ENCODE peak calls at places on chromosomes 5 and 9, in five cellular contexts. A is T-helper 17 cell, E is NCI-H2081, V is Calu3, R is skeletal muscle cell. W is an unnamed sample.

GRCh38 chr9:37452611-37453010 is 12.6 kb downstream of the ZBTB5 start:
- DNase-seq in R (no peak), E (no peak), V (no peak), A (no peak), W (no peak)

GRCh38 chr5:94745786-94746730 is 127.6 kb downstream of the SLF1 start:
- DNase-seq in E (no peak), R (no peak), A (no peak), V (no peak), W (no peak)

GRCh38 chr9:136923881-136924280 is 20.7 kb downstream of the FBXW5 start:
- DNase-seq in V (no peak), R (no peak), A (no peak), E (no peak), W (peak)

GRCh38 chr5:37722236-37723146 is 117.3 kb downstream of the GDNF start:
- DNase-seq in A (no peak), R (peak), V (no peak), E (no peak), W (peak)

GRCh38 chr9:7284517-7284916 is 515.1 kb downstream of the DMAC1 start:
- DNase-seq in A (no peak), V (no peak), R (no peak), E (no peak), W (no peak)

GRCh38 chr5:165457854-165458481 is 1952.5 kb downstream of the MAT2B start:
- DNase-seq in V (peak), R (peak), E (peak), A (no peak), W (peak)

GRCh38 chr9:135662758-135663450 is at the start of gene LCN9:
- DNase-seq in R (peak), E (no peak), A (no peak), V (no peak), W (no peak)

GRCh38 chr9:72589684-72590555 is 68.5 kb downstream of the TMC1 start:
- DNase-seq in V (no peak), E (no peak), R (no peak), A (no peak), W (no peak)

GRCh38 chr5:166551384-166551783 is 1740.1 kb upstream of the WWC1 start:
- DNase-seq in R (no peak), V (no peak), E (no peak), A (no peak), W (no peak)

GRCh38 chr5:67806647-67807046 is 408.9 kb upstream of the PIK3R1 start:
- DNase-seq in R (no peak), A (no peak), E (no peak), V (no peak), W (no peak)

GRCh38 chr9:115814081-115814480 is 339.5 kb upstream of the PAPPA start:
- DNase-seq in E (no peak), A (no peak), V (no peak), R (no peak), W (no peak)

GRCh38 chr9:131397100-131397790 is 3.4 kb downstream of the PRRC2B start:
- DNase-seq in E (no peak), A (no peak), V (no peak), R (no peak), W (peak)

GRCh38 chr5:177447066-177447610 is 524 bp downstream of the PRR7 start:
- DNase-seq in R (no peak), E (peak), V (peak), A (peak), W (peak)

GRCh38 chr5:110477923-110478322 is 248.5 kb downstream of the TMEM232 start:
- DNase-seq in E (no peak), A (no peak), V (no peak), R (peak), W (no peak)

GRCh38 chr5:32074401-32074800 is 99.7 kb downstream of the GOLPH3 start:
- DNase-seq in V (no peak), E (no peak), R (no peak), A (no peak), W (peak)

GRCh38 chr5:78653969-78654368 is 5.4 kb upstream of the LHFPL2 start:
- DNase-seq in E (no peak), V (no peak), A (no peak), R (no peak), W (no peak)

GRCh38 chr5:25190521-25191000 is 545.8 kb upstream of the CDH10 start:
- DNase-seq in E (no peak), V (no peak), R (no peak), A (no peak), W (no peak)

GRCh38 chr9:129272348-129273025 is 94.4 kb upstream of the IER5L start:
- DNase-seq in A (no peak), E (no peak), R (no peak), V (no peak), W (no peak)

GRCh38 chr9:131037336-131038255 is 28.6 kb downstream of the LAMC3 start:
- DNase-seq in A (no peak), R (no peak), E (no peak), V (no peak), W (no peak)

GRCh38 chr9:82419827-82420486 is 431.4 kb downstream of the SPATA31D1 start:
- DNase-seq in E (no peak), R (no peak), A (no peak), V (no peak), W (no peak)

GRCh38 chr5:74372502-74373445 is 267.8 kb downstream of the ENC1 start:
- DNase-seq in E (no peak), A (no peak), R (peak), V (no peak), W (no peak)

GRCh38 chr9:95143591-95144561 is 173.6 kb downstream of the FANCC start:
- DNase-seq in V (no peak), E (no peak), A (no peak), R (peak), W (no peak)

GRCh38 chr9:134341306-134341705 is 15.1 kb downstream of the RXRA start:
- DNase-seq in E (no peak), A (no peak), V (no peak), R (no peak), W (no peak)

GRCh38 chr9:13975628-13976250 is 338.2 kb downstream of the NFIB start:
- DNase-seq in R (no peak), V (no peak), A (no peak), E (no peak), W (no peak)

GRCh38 chr9:79461735-79462134 is 110.0 kb upstream of the TLE4 start:
- DNase-seq in E (no peak), V (no peak), R (no peak), A (no peak), W (no peak)

GRCh38 chr5:131261483-131261882 is 2.4 kb upstream of the CDC42SE2 start:
- DNase-seq in A (no peak), E (no peak), R (no peak), V (no peak), W (no peak)

GRCh38 chr5:57175586-57175985 is 1.7 kb downstream of the GPBP1 start:
- DNase-seq in E (no peak), R (no peak), A (no peak), V (peak), W (no peak)

GRCh38 chr5:68656936-68657857 is 436.6 kb upstream of the SLC30A5 start:
- DNase-seq in V (no peak), A (no peak), E (no peak), R (peak), W (no peak)

GRCh38 chr9:7164440-7165349 is 406.9 kb downstream of the KDM4C start:
- DNase-seq in A (no peak), R (no peak), E (no peak), V (no peak), W (no peak)

GRCh38 chr5:9343146-9343850 is 202.6 kb downstream of the SEMA5A start:
- DNase-seq in E (no peak), V (no peak), R (no peak), A (no peak), W (no peak)

GRCh38 chr5:82975396-82975795 is 101.8 kb downstream of the TMEM167A start:
- DNase-seq in E (no peak), V (peak), A (no peak), R (no peak), W (peak)

GRCh38 chr5:146877178-146877681 is 1.3 kb downstream of the PPP2R2B start:
- DNase-seq in A (no peak), V (peak), E (no peak), R (no peak), W (no peak)

GRCh38 chr9:121662359-121662758 is 10.9 kb downstream of the DAB2IP start:
- DNase-seq in R (no peak), A (no peak), E (no peak), V (no peak), W (no peak)

W was measured in Caki2.